ENCODE peak calls at places on chromosomes 12 and 14, in nine cellular contexts. M is heart left ventricle, A is AG09319, F is SK-N-SH, V is Calu3, C is lower lobe of right lung, R is endothelial cell, E is GM13977, O is PC-9. L is an unnamed sample.

GRCh38 chr12:88471641-88472040 is 108.6 kb downstream of the KITLG start:
- DNase-seq in M (no peak), A (peak), F (no peak), V (no peak), C (no peak), R (no peak), E (no peak), O (no peak), L (no peak)

GRCh38 chr14:93276031-93276716 is 56.7 kb downstream of the BTBD7 start:
- DNase-seq in M (no peak), A (no peak), F (no peak), V (no peak), C (no peak), R (no peak), E (no peak), O (no peak), L (no peak)

GRCh38 chr12:21300632-21301031 is 34.1 kb downstream of the SLCO1A2 start:
- DNase-seq in M (no peak), A (no peak), F (no peak), V (no peak), C (no peak), R (no peak), E (no peak), O (no peak), L (no peak)

GRCh38 chr14:24363401-24363800 is 4.6 kb upstream of the NFATC4 start:
- DNase-seq in M (no peak), A (no peak), F (no peak), V (no peak), C (no peak), R (no peak), E (no peak), O (no peak), L (no peak)

GRCh38 chr14:92564361-92565039 is 50.9 kb downstream of the RIN3 start:
- DNase-seq in M (no peak), A (no peak), F (no peak), V (no peak), C (peak), R (no peak), E (no peak), O (no peak), L (no peak)

GRCh38 chr14:80464531-80465149 is 253.3 kb upstream of the DIO2 start:
- DNase-seq in M (no peak), A (no peak), F (no peak), V (no peak), C (no peak), R (no peak), E (no peak), O (no peak), L (no peak)

GRCh38 chr12:47753021-47754001 is 5.4 kb downstream of the RAPGEF3 start:
- DNase-seq in M (peak), A (no peak), F (peak), V (peak), C (peak), R (peak), E (no peak), O (peak), L (no peak)

GRCh38 chr12:104478396-104479140 is 21.8 kb downstream of the CHST11 start:
- DNase-seq in M (no peak), A (no peak), F (no peak), V (no peak), C (peak), R (no peak), E (peak), O (no peak), L (no peak)

GRCh38 chr14:72236629-72237028 is 304.4 kb downstream of the RGS6 start:
- DNase-seq in M (no peak), A (no peak), F (no peak), V (no peak), C (no peak), R (no peak), E (no peak), O (no peak), L (no peak)

GRCh38 chr14:89827260-89827659 is 127.3 kb downstream of the EFCAB11 start:
- DNase-seq in M (no peak), A (no peak), F (no peak), V (no peak), C (no peak), R (peak), E (no peak), O (no peak), L (no peak)

GRCh38 chr14:76863724-76864407 is 37.7 kb downstream of the LRRC74A start:
- DNase-seq in M (peak), A (no peak), F (no peak), V (peak), C (peak), R (peak), E (peak), O (peak), L (no peak)

GRCh38 chr14:52080171-52080800 is 11.4 kb upstream of the NID2 start:
- DNase-seq in M (no peak), A (no peak), F (no peak), V (no peak), C (no peak), R (no peak), E (no peak), O (peak), L (no peak)

GRCh38 chr12:75656650-75657049 is 145.2 kb upstream of the KRR1 start:
- DNase-seq in M (no peak), A (peak), F (no peak), V (peak), C (no peak), R (no peak), E (no peak), O (peak), L (no peak)

GRCh38 chr12:88566430-88566829 is 13.8 kb downstream of the KITLG start:
- DNase-seq in M (no peak), A (no peak), F (no peak), V (peak), C (no peak), R (no peak), E (no peak), O (peak), L (no peak)

GRCh38 chr12:25386823-25387134 is 136.1 kb upstream of the KRAS start:
- DNase-seq in M (no peak), A (no peak), F (peak), V (no peak), C (no peak), R (peak), E (no peak), O (no peak), L (no peak)

GRCh38 chr12:90631581-90631980 is 323.4 kb downstream of the CCER1 start:
- DNase-seq in M (no peak), A (no peak), F (no peak), V (no peak), C (no peak), R (no peak), E (no peak), O (no peak), L (no peak)

DNA sequence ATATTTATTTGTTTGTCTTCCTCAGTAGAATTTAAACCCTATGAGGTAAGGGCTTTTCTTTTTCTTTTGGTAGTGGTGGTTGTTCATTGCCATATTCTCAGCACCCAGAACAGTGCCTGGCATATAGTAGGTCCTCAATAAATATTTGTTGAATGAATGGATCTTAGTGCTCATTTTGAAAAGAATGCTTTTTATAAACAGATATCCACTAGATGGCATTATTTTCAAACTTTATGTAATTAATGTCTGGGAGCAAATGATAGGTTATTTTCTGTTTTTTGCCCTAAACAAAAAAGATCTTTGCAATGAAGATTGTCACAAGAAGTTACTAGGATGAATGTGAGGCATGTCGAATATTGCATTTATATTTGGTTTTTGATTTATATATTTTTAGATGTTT is 64.1 kb downstream of the RAD51B start:
- DNase-seq in M (no peak), A (no peak), F (no peak), V (no peak), C (no peak), R (no peak), E (no peak), O (no peak), L (no peak)
- TF ChIP-seq CTCF in M (peak), A (peak), F (peak), V (no peak), C (peak), R (no peak), E (peak), O (peak), L (peak)

GRCh38 chr12:16187684-16188083 is 89.8 kb downstream of the SLC15A5 start:
- DNase-seq in M (no peak), A (no peak), F (no peak), V (no peak), C (no peak), R (no peak), E (no peak), O (no peak), L (no peak)

GRCh38 chr12:16184691-16185090 is 92.8 kb downstream of the SLC15A5 start:
- DNase-seq in M (no peak), A (no peak), F (no peak), V (no peak), C (no peak), R (no peak), E (no peak), O (no peak), L (no peak)

GRCh38 chr12:16189849-16190248 is 87.6 kb downstream of the SLC15A5 start:
- DNase-seq in M (no peak), A (peak), F (no peak), V (no peak), C (no peak), R (no peak), E (no peak), O (no peak), L (no peak)
- TF ChIP-seq CTCF in M (peak), A (peak), F (peak), V (no peak), C (no peak), R (no peak), E (peak), O (peak), L (no peak)

GRCh38 chr12:32946504-32947131 is 50.0 kb upstream of the PKP2 start:
- DNase-seq in M (no peak), A (no peak), F (no peak), V (no peak), C (no peak), R (no peak), E (no peak), O (no peak), L (no peak)

GRCh38 chr12:32944195-32944594 is 47.6 kb upstream of the PKP2 start:
- DNase-seq in M (no peak), A (no peak), F (no peak), V (no peak), C (no peak), R (no peak), E (no peak), O (peak), L (no peak)

GRCh38 chr12:32949815-32950214 is 53.2 kb upstream of the PKP2 start:
- DNase-seq in M (no peak), A (no peak), F (no peak), V (no peak), C (no peak), R (no peak), E (no peak), O (no peak), L (no peak)

GRCh38 chr12:32947203-32947795 is 50.7 kb upstream of the PKP2 start:
- DNase-seq in M (no peak), A (no peak), F (peak), V (no peak), C (no peak), R (no peak), E (peak), O (peak), L (no peak)
- TF ChIP-seq CTCF in M (no peak), A (no peak), F (peak), V (no peak), C (peak), R (no peak), E (no peak), O (peak), L (no peak)

DNA sequence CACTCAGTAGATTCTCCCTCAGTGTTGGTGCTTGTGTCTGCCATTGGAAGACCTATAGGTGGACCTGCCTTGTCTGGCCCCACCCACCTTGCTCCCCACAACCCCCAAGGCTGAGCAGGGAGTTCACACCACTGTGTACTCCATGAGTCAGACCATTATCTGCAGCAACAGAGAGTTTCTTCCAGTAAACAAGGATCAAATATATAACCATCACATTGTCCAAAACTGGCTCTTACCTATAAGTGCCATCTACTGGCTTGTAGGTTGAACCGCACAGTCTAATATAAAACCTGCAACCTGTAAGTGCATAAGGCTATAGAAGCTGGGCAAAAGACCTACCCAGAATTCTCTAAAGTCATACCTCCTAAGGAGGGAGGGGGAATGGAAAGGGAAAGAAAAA is 7.9 kb downstream of the TAS2R13 start:
- DNase-seq in M (no peak), A (no peak), F (no peak), V (no peak), C (no peak), R (no peak), E (no peak), O (no peak), L (no peak)
- TF ChIP-seq CTCF in M (no peak), A (no peak), F (no peak), V (no peak), C (no peak), R (no peak), E (no peak), O (no peak), L (no peak)

GRCh38 chr14:26394114-26394855 is 203.5 kb downstream of the NOVA1 start:
- DNase-seq in M (no peak), A (peak), F (peak), V (no peak), C (no peak), R (no peak), E (no peak), O (peak), L (peak)
- TF ChIP-seq CTCF in M (peak), A (peak), F (peak), V (no peak), C (no peak), R (no peak), E (no peak), O (peak), L (no peak)